ENCODE peak calls at places on chromosomes 13 and 19, in six cellular contexts. G is activated T-helper 9 cell treated with anti-CD3 and anti-CD28 coated beads, Interleukin-2, amount 50 U/mL, for 16 hours; Q is caudate nucleus; A is mucosa of descending colon; X is transverse colon; H is left lobe of liver. W is an unnamed sample.

GRCh38 chr19:6056801-6057650 is 53.3 kb downstream of the RFX2 start:
- DNase-seq in X (peak; percentile 70), G (no peak), Q (no peak), A (peak; percentile 76), H (peak; percentile 54), W (peak; percentile 31)

GRCh38 chr13:86000546-86000945 is 201.3 kb upstream of the SLITRK6 start:
- DNase-seq in H (no peak), G (no peak), X (no peak), Q (no peak), A (no peak), W (no peak)

GRCh38 chr19:2394669-2395292 is 32.6 kb downstream of the TIMM13 start:
- DNase-seq in X (peak; percentile 72), A (peak; percentile 81), Q (no peak), G (no peak), H (peak; percentile 89), W (no peak)

GRCh38 chr19:13334801-13335481 is 171.3 kb downstream of the CACNA1A start:
- DNase-seq in H (no peak), Q (no peak), A (no peak), G (no peak), X (no peak), W (no peak)

GRCh38 chr13:51632643-51633357 is 48.5 kb downstream of the WDFY2 start:
- DNase-seq in H (no peak), Q (peak; percentile 68), A (no peak), G (no peak), X (no peak), W (peak; percentile 66)

GRCh38 chr13:111612918-111613317 is 292.5 kb downstream of the TEX29 start:
- DNase-seq in A (no peak), Q (no peak), H (peak; percentile 29), X (no peak), G (no peak), W (no peak)

GRCh38 chr19:33464733-33465115 is 56.9 kb downstream of the PEPD start:
- DNase-seq in G (no peak), H (peak; percentile 39), Q (no peak), X (no peak), A (no peak), W (no peak)

GRCh38 chr19:33868821-33869412 is 72.2 kb downstream of the KCTD15 start:
- DNase-seq in H (peak; percentile 46), Q (no peak), G (no peak), A (no peak), X (peak; percentile 14), W (peak; percentile 28)

GRCh38 chr19:34502582-34503545 is 21.3 kb downstream of the WTIP start:
- DNase-seq in A (no peak), X (no peak), H (peak; percentile 33), G (no peak), Q (no peak), W (no peak)

GRCh38 chr19:12969292-12969988 is at the start of gene DAND5:
- DNase-seq in A (no peak), H (no peak), X (no peak), G (no peak), Q (no peak), W (no peak)

GRCh38 chr13:22061371-22061805 is 390.5 kb downstream of the FGF9 start:
- DNase-seq in Q (no peak), H (no peak), G (peak; percentile 68), A (no peak), X (no peak), W (peak; percentile 26)

W was measured in occipital lobe.